ENCODE peak calls at places on chromosomes 5 and 9, in five cellular contexts. G is fibroblast of mammary gland; Q is CD4-positive, alpha-beta T cell; F is brain microvascular endothelial cell; B is K562. T is an unnamed sample.

GRCh38 chr5:32232441-32233219 is 58.5 kb upstream of the GOLPH3 start:
- DNase-seq in Q (peak), G (peak), B (peak), F (peak), T (no peak)

GRCh38 chr5:139481122-139481533 is 1.4 kb downstream of the STING1 start:
- DNase-seq in F (no peak), G (no peak), Q (peak), B (peak), T (no peak)

GRCh38 chr5:136518814-136519213 is 153.5 kb upstream of the TRPC7 start:
- DNase-seq in B (no peak), Q (no peak), F (no peak), G (peak), T (peak)

GRCh38 chr9:129081388-129081889 is 528 bp downstream of the DOLPP1 start:
- DNase-seq in B (peak), Q (no peak), G (peak), F (no peak), T (no peak)

GRCh38 chr5:33180900-33181299 is 259.9 kb upstream of the TARS1 start:
- DNase-seq in Q (no peak), B (no peak), G (peak), F (peak), T (no peak)

GRCh38 chr9:73441890-73442818 is 290.5 kb downstream of the ANXA1 start:
- DNase-seq in F (peak), B (no peak), G (peak), Q (no peak), T (peak)

GRCh38 chr5:139808481-139809330 is 13.1 kb downstream of the PSD2 start:
- DNase-seq in B (peak), Q (no peak), G (peak), F (peak), T (no peak)

GRCh38 chr9:73889023-73889422 is 608.1 kb upstream of the RORB start:
- DNase-seq in B (no peak), Q (no peak), F (no peak), G (no peak), T (no peak)

GRCh38 chr5:119166026-119166425 is 95.1 kb downstream of the DMXL1 start:
- DNase-seq in G (no peak), F (no peak), B (no peak), Q (no peak), T (no peak)

GRCh38 chr5:150630016-150630415 is 10.4 kb upstream of the SYNPO start:
- DNase-seq in Q (no peak), F (no peak), B (no peak), G (no peak), T (no peak)

GRCh38 chr5:103743455-103743854 is 180.9 kb upstream of the NUDT12 start:
- DNase-seq in B (no peak), F (no peak), Q (no peak), G (no peak), T (no peak)

GRCh38 chr5:145801195-145801594 is 33.9 kb downstream of the PRELID2 start:
- DNase-seq in F (no peak), B (no peak), Q (no peak), G (no peak), T (no peak)

GRCh38 chr5:51644976-51645375 is 261.7 kb downstream of the ISL1 start:
- DNase-seq in G (no peak), F (no peak), Q (no peak), B (no peak), T (no peak)

GRCh38 chr9:37284631-37285030 is 137.9 kb upstream of the GRHPR start:
- DNase-seq in F (no peak), Q (no peak), B (no peak), G (peak), T (no peak)

GRCh38 chr5:59548807-59549357 is 344.6 kb downstream of the PDE4D start:
- DNase-seq in F (no peak), B (no peak), Q (no peak), G (no peak), T (no peak)

GRCh38 chr9:133394687-133395271 is 18.6 kb downstream of the STKLD1 start:
- DNase-seq in B (no peak), Q (no peak), F (no peak), G (no peak), T (no peak)

GRCh38 chr5:26482817-26483375 is 555.5 kb downstream of the CDH9 start:
- DNase-seq in G (peak), F (peak), B (peak), Q (no peak), T (peak)

GRCh38 chr9:132049900-132050299 is 29.8 kb downstream of the MED27 start:
- DNase-seq in Q (no peak), F (no peak), B (no peak), G (no peak), T (no peak)

GRCh38 chr9:130785053-130785452 is 50.0 kb upstream of the ABL1 start:
- DNase-seq in B (no peak), Q (no peak), F (no peak), G (no peak), T (no peak)

GRCh38 chr5:143183989-143184388 is 219.5 kb downstream of the NR3C1 start:
- DNase-seq in F (no peak), Q (no peak), G (no peak), B (no peak), T (no peak)

GRCh38 chr5:116553366-116553765 is 21.3 kb downstream of the SEMA6A start:
- DNase-seq in B (no peak), Q (no peak), G (no peak), F (no peak), T (no peak)

GRCh38 chr5:55036477-55036876 is 12.4 kb downstream of the GZMK start:
- DNase-seq in F (no peak), Q (no peak), G (no peak), B (no peak), T (no peak)

GRCh38 chr5:103293719-103294118 is 35.2 kb downstream of the MACIR start:
- DNase-seq in B (no peak), G (peak), Q (no peak), F (no peak), T (no peak)

GRCh38 chr9:7216004-7216821 is 458.4 kb downstream of the KDM4C start:
- DNase-seq in Q (peak), B (no peak), G (peak), F (peak), T (no peak)

GRCh38 chr9:81529556-81530193 is 159.7 kb downstream of the TLE1 start:
- DNase-seq in B (no peak), G (peak), Q (no peak), F (no peak), T (peak)

GRCh38 chr5:160311491-160312138 is 749 bp downstream of the CCNJL start:
- DNase-seq in G (no peak), Q (no peak), B (no peak), F (no peak), T (no peak)

GRCh38 chr5:19314840-19315239 is 673.2 kb downstream of the CDH18 start:
- DNase-seq in G (no peak), F (no peak), Q (no peak), B (no peak), T (peak)

GRCh38 chr5:69024241-69024651 is 69.6 kb upstream of the SLC30A5 start:
- DNase-seq in G (peak), Q (no peak), B (peak), F (no peak), T (no peak)

GRCh38 chr5:131796793-131797693 is at the start of gene FNIP1:
- DNase-seq in Q (peak), B (peak), F (peak), G (peak), T (peak)
- TF ChIP-seq CTCF in Q (no peak), B (peak), F (peak), G (no peak), T (no peak)

GRCh38 chr9:115038138-115038537 is 79.8 kb downstream of the TNC start:
- DNase-seq in Q (no peak), G (peak), F (no peak), B (no peak), T (no peak)
- TF ChIP-seq CTCF in Q (no peak), G (no peak), F (no peak), B (no peak), T (no peak)

GRCh38 chr5:149314571-149315111 is 30.7 kb upstream of the GRPEL2 start:
- DNase-seq in Q (no peak), F (no peak), G (no peak), B (no peak), T (no peak)
- TF ChIP-seq CTCF in Q (no peak), F (no peak), G (no peak), B (peak), T (no peak)

DNA sequence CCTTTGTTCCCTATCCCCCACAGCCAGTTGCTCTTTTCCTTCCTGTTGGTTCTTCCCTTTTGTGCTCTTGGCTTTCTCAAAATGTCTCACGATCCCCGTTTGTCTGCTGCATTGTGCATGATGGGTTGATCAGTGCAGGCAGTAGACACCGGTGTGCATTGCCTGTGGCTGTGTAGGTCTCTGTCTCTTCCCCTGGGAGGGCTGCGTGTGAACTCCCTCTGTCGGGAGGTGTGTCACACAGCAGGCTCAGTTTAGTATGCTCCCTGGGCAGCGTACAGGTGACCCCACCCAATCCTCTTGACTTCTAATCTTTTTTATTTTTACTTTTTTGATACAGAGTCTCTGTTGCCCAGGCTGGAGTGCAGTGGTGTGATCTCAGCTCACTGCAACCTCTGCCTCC is 265.3 kb downstream of the FSTL4 start:
- DNase-seq in G (no peak), F (no peak), B (peak), Q (no peak), T (no peak)
- TF ChIP-seq CTCF in G (no peak), F (no peak), B (peak), Q (no peak), T (peak)

DNA sequence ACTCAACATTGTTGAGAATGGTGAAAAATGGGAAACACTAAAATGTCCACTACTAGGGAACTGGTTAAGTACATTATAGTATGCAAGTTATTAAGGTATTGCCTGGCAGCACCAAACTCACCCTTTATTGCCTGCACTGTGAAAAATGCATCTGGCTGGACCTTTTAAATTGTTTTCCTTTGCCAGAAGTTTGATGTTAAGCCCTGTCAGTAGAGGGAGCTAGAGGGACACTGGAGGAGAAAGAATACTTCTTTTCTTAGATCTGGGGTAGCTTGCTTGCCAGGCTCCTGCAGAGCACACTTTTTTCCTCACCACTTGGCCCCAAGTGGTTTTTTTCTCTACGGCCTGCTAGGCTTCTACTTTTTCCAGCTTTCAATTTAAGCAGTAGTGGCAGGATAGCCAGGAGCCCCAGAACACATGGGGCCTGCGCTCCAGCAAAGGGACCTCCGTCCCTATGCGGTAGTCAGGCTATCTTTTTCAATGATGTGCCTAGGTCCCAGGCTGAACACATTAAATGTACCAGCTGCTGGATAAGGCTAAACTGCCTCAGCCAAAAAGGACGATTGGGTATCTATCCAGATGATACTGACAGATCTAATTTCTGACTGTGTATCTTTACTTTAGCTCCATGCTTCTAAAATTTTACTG is 8.0 kb upstream of the HABP4 start:
- DNase-seq in B (peak), Q (no peak), G (peak), F (no peak), T (no peak)
- TF ChIP-seq CTCF in B (peak), Q (peak), G (peak), F (peak), T (peak)

GRCh38 chr5:74624009-74624408 is 16.5 kb downstream of the ENC1 start:
- DNase-seq in B (no peak), Q (no peak), G (no peak), F (no peak), T (no peak)

GRCh38 chr5:74624931-74625505 is 15.5 kb downstream of the ENC1 start:
- DNase-seq in B (no peak), G (no peak), Q (no peak), F (no peak), T (no peak)

GRCh38 chr5:74624501-74624900 is 16.0 kb downstream of the ENC1 start:
- DNase-seq in Q (no peak), B (no peak), F (no peak), G (no peak), T (no peak)

GRCh38 chr5:74626386-74627222 is 13.9 kb downstream of the ENC1 start:
- DNase-seq in G (no peak), Q (no peak), B (no peak), F (no peak), T (no peak)

DNA sequence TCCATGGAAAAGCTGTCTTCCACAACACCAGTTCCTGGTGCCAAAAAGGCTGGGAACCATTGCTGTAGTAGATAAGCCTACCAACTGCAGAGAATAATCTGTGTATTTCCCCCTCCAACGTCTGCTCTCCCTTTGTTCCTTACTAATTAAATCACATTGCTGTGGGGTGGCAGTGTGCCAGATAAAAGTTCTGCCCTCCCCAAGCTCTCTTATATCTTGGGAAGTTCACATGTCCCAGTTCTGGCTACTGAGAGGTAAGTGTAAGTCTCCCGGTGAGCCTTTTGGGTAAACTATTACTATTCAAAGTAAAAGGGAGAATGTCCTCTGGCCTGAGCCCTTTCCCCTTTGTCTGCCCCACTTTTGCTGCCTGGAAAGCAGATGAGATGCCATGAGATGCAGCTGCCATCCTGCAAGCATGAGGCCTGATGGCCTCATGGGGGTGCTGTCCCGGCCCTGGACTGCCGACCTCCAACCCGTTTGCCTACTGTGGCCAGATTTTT is 14.7 kb downstream of the ENC1 start:
- DNase-seq in Q (no peak), G (peak), F (peak), B (no peak), T (no peak)
- TF ChIP-seq CTCF in Q (no peak), G (no peak), F (peak), B (peak), T (no peak)